ENCODE peak calls at places on chromosomes 13 and 19, in five cellular contexts. V, O, C, B and X are unnamed samples.

GRCh38 chr13:49259586-49259985 is 11.9 kb downstream of the CDADC1 start:
- DNase-seq in C (no peak), V (no peak), B (no peak), O (no peak), X (no peak)

GRCh38 chr13:90968510-90968909 is 379.0 kb upstream of the MIR17HG start:
- DNase-seq in B (no peak), O (peak; percentile 4), V (peak; percentile 23), C (no peak), X (peak; percentile 35)

GRCh38 chr13:46389985-46390384 is 2.9 kb upstream of the RUBCNL start:
- DNase-seq in B (peak; percentile 79), C (no peak), V (no peak), O (no peak), X (no peak)

GRCh38 chr19:1668339-1669123 is 16.1 kb upstream of the TCF3 start:
- DNase-seq in B (no peak), C (no peak), O (no peak), V (no peak), X (no peak)

GRCh38 chr13:67139551-67139950 is 90.6 kb downstream of the PCDH9 start:
- DNase-seq in C (no peak), O (no peak), V (no peak), B (no peak), X (no peak)

GRCh38 chr19:15885167-15885566 is 12.7 kb downstream of the CYP4F2 start:
- DNase-seq in O (no peak), C (no peak), V (no peak), B (no peak), X (no peak)

GRCh38 chr13:67299072-67299635 is 69.0 kb upstream of the PCDH9 start:
- DNase-seq in V (no peak), C (no peak), B (no peak), O (no peak), X (no peak)

GRCh38 chr19:31261651-31262331 is 87.4 kb downstream of the TSHZ3 start:
- DNase-seq in C (no peak), V (no peak), O (no peak), B (no peak), X (no peak)

GRCh38 chr19:47776568-47776967 is 1.9 kb upstream of the SELENOW start:
- DNase-seq in C (no peak), O (no peak), B (no peak), V (no peak), X (no peak)

GRCh38 chr13:26024558-26024957 is 27.3 kb downstream of the SHISA2 start:
- DNase-seq in B (no peak), V (no peak), C (no peak), O (no peak), X (no peak)

GRCh38 chr13:25840261-25840660 is 211.6 kb downstream of the SHISA2 start:
- DNase-seq in V (no peak), O (no peak), C (no peak), B (no peak), X (no peak)

GRCh38 chr19:719081-719512 is 10.4 kb downstream of the PALM start:
- DNase-seq in V (no peak), O (no peak), B (no peak), C (peak; percentile 45), X (no peak)

GRCh38 chr19:58328999-58329398 is 2.2 kb downstream of the ZSCAN22 start:
- DNase-seq in O (no peak), C (peak; percentile 32), V (peak; percentile 27), B (no peak), X (no peak)

GRCh38 chr13:98563071-98563470 is 13.8 kb downstream of the STK24 start:
- DNase-seq in O (no peak), C (no peak), V (no peak), B (no peak), X (no peak)

GRCh38 chr19:34148672-34149185 is 23.6 kb upstream of the LSM14A start:
- DNase-seq in C (no peak), O (no peak), V (no peak), B (no peak), X (no peak)
- TF ChIP-seq JUND in C (no peak), O (no peak), V (no peak), B (no peak), X (no peak)

GRCh38 chr19:4503224-4504170 is 14.8 kb downstream of the PLIN4 start:
- DNase-seq in O (no peak), C (no peak), V (no peak), B (no peak), X (no peak)
- TF ChIP-seq JUND in O (no peak), C (no peak), V (no peak), B (no peak), X (no peak)

GRCh38 chr19:41565384-41565730 is 10.6 kb upstream of the CEACAM21 start:
- DNase-seq in C (no peak), O (no peak), V (no peak), B (no peak), X (no peak)

GRCh38 chr19:41569481-41570150 is 6.3 kb upstream of the CEACAM21 start:
- DNase-seq in V (no peak), C (no peak), O (no peak), B (no peak), X (no peak)

GRCh38 chr19:41564515-41565383 is 11.2 kb upstream of the CEACAM21 start:
- DNase-seq in O (no peak), V (no peak), B (no peak), C (no peak), X (peak; percentile 16)

DNA sequence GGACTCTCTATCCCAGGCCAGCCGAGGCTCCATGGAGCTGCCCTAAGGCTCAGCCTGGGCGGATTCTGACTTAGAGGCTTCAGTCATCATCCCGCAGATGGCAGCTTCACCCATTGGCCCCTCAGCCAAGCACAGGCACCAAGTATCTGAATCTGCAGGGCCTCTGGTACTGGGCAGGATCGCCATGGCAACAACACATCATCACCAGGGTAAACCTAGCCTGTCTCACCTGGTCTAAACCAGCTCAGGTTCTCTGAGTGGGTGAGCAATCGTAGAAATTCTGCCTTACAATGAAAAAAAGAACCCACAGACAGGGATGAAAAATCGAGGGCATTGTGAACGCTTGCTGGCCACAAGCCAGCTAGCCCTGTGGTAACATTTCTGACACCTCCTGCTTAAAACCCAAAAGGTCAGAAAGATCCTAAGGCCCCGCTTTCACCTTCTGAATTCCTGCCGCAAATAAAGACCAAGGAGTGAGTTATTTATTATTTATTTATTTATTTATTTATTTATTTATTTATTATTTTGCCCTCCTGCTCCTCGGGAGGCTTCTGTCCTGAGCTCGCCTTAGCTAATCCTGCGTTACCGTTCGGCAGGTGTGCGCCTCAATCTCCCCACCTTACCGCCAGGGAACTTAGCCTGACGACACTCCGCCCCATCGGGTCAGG is 12.0 kb upstream of the CEACAM21 start:
- DNase-seq in C (no peak), O (no peak), B (no peak), V (no peak), X (no peak)
- TF ChIP-seq JUND in C (no peak), O (no peak), B (no peak), V (no peak), X (no peak)

GRCh38 chr13:102561933-102562332 is 34.9 kb upstream of the TPP2 start:
- DNase-seq in O (no peak), C (no peak), B (no peak), V (no peak), X (no peak)

GRCh38 chr13:102558029-102558428 is 38.8 kb upstream of the TPP2 start:
- DNase-seq in B (no peak), C (no peak), V (no peak), O (no peak), X (no peak)

GRCh38 chr13:102550507-102550906 is 46.3 kb upstream of the TPP2 start:
- DNase-seq in O (no peak), B (no peak), V (no peak), C (no peak), X (no peak)

GRCh38 chr13:102556806-102557205 is 40.0 kb upstream of the TPP2 start:
- DNase-seq in B (no peak), C (no peak), V (no peak), O (no peak), X (no peak)

GRCh38 chr13:102555914-102556553 is 40.8 kb upstream of the TPP2 start:
- DNase-seq in C (peak; percentile 8), O (peak; percentile 21), B (no peak), V (no peak), X (peak; percentile 60)
- TF ChIP-seq JUND in C (no peak), O (no peak), B (no peak), V (no peak), X (no peak)